ENCODE peak calls at places on chromosomes 13 and 19, in six cellular contexts. K is AG04449, M is H9, X is hepatocyte, V is HFF-Myc, R is heart right ventricle. A is an unnamed sample.

GRCh38 chr19:16371540-16371986 is 46.9 kb downstream of the KLF2 start:
- DNase-seq in M (no peak), X (no peak), K (no peak), R (peak), V (no peak), A (no peak)

GRCh38 chr19:7397687-7398086 is 49.0 kb downstream of the ARHGEF18 start:
- DNase-seq in V (peak), K (peak), X (no peak), M (no peak), R (no peak), A (no peak)

GRCh38 chr19:42313096-42313839 is at the start of gene TMEM145:
- DNase-seq in X (peak), K (no peak), V (no peak), M (peak), R (no peak), A (no peak)

GRCh38 chr13:32316476-32316875 is 1.2 kb downstream of the BRCA2 start:
- DNase-seq in R (no peak), V (no peak), K (no peak), X (no peak), M (no peak), A (no peak)

GRCh38 chr19:1082165-1082927 is 12.8 kb downstream of the POLR2E start:
- DNase-seq in X (peak), K (no peak), V (no peak), M (peak), R (no peak), A (no peak)

GRCh38 chr19:40588110-40588854 is 11.6 kb downstream of the SHKBP1 start:
- DNase-seq in V (no peak), M (peak), X (no peak), K (no peak), R (no peak), A (no peak)

GRCh38 chr19:30356951-30357579 is 15.1 kb upstream of the ZNF536 start:
- DNase-seq in K (no peak), V (no peak), M (no peak), X (no peak), R (no peak), A (no peak)

GRCh38 chr13:45918597-45918996 is 67.0 kb upstream of the SIAH3 start:
- DNase-seq in R (no peak), X (no peak), M (no peak), K (no peak), V (no peak), A (no peak)

GRCh38 chr19:42132851-42133528 is 744 bp upstream of the POU2F2 start:
- DNase-seq in M (peak), X (peak), R (peak), V (no peak), K (no peak), A (no peak)

GRCh38 chr13:85709072-85709471 is 90.1 kb downstream of the SLITRK6 start:
- DNase-seq in V (no peak), K (no peak), X (no peak), R (no peak), M (no peak), A (no peak)

GRCh38 chr13:108463365-108463764 is 166.0 kb upstream of the MYO16 start:
- DNase-seq in R (no peak), K (peak), X (peak), M (no peak), V (peak), A (peak)

GRCh38 chr13:95643814-95644598 is 500 bp downstream of the DZIP1 start:
- DNase-seq in R (no peak), M (peak), K (no peak), X (peak), V (no peak), A (no peak)

GRCh38 chr13:30846311-30846710 is 59.8 kb upstream of the MEDAG start:
- DNase-seq in R (no peak), X (no peak), V (no peak), M (no peak), K (no peak), A (no peak)

GRCh38 chr13:98787986-98788385 is 35.5 kb upstream of the SLC15A1 start:
- DNase-seq in R (no peak), X (no peak), V (no peak), M (no peak), K (no peak), A (no peak)

GRCh38 chr19:18848860-18849661 is 17.3 kb downstream of the UPF1 start:
- DNase-seq in V (no peak), X (no peak), K (no peak), R (peak), M (no peak), A (no peak)

GRCh38 chr13:48043789-48044503 is 6.4 kb downstream of the NUDT15 start:
- DNase-seq in V (no peak), K (peak), X (no peak), M (no peak), R (no peak), A (no peak)

GRCh38 chr19:43132696-43133095 is 50.2 kb upstream of the PSG2 start:
- DNase-seq in X (no peak), V (no peak), K (no peak), M (no peak), R (no peak), A (no peak)

GRCh38 chr13:73335226-73335625 is 276.4 kb downstream of the KLF5 start:
- DNase-seq in X (no peak), K (peak), R (no peak), V (peak), M (no peak), A (peak)

GRCh38 chr13:77741587-77741972 is 44.1 kb downstream of the SLAIN1 start:
- DNase-seq in M (no peak), K (no peak), V (no peak), X (no peak), R (no peak), A (no peak)

GRCh38 chr13:85709721-85710120 is 89.5 kb downstream of the SLITRK6 start:
- DNase-seq in M (no peak), R (no peak), X (no peak), V (no peak), K (no peak), A (no peak)

GRCh38 chr13:77034883-77035282 is 7.9 kb upstream of the FBXL3 start:
- DNase-seq in K (no peak), X (no peak), R (no peak), M (no peak), V (no peak), A (no peak)

GRCh38 chr19:1746401-1747284 is 6.7 kb upstream of the ONECUT3 start:
- DNase-seq in R (no peak), X (no peak), M (no peak), V (no peak), K (no peak), A (no peak)

GRCh38 chr13:24723206-24723605 is 40.8 kb upstream of the RNF17 start:
- DNase-seq in V (no peak), X (no peak), R (no peak), M (no peak), K (no peak), A (no peak)

GRCh38 chr13:44219808-44220544 is 153.6 kb upstream of the SERP2 start:
- DNase-seq in V (no peak), M (no peak), R (no peak), X (no peak), K (no peak), A (no peak)

GRCh38 chr13:105773887-105774538 is 761.4 kb downstream of the EFNB2 start:
- DNase-seq in V (no peak), R (no peak), K (peak), X (peak), M (no peak), A (no peak)

GRCh38 chr13:100440756-100441421 is 147.7 kb downstream of the GGACT start:
- DNase-seq in V (no peak), K (peak), X (no peak), M (no peak), R (no peak), A (no peak)

GRCh38 chr13:106967391-106967790 is 399.5 kb upstream of the ARGLU1 start:
- DNase-seq in V (no peak), X (no peak), M (no peak), K (no peak), R (no peak), A (no peak)

GRCh38 chr13:106961219-106961618 is 393.3 kb upstream of the ARGLU1 start:
- DNase-seq in X (no peak), M (no peak), K (no peak), V (no peak), R (no peak), A (no peak)

GRCh38 chr13:106958690-106959089 is 390.8 kb upstream of the ARGLU1 start:
- DNase-seq in R (no peak), V (no peak), X (peak), K (no peak), M (no peak), A (no peak)

DNA sequence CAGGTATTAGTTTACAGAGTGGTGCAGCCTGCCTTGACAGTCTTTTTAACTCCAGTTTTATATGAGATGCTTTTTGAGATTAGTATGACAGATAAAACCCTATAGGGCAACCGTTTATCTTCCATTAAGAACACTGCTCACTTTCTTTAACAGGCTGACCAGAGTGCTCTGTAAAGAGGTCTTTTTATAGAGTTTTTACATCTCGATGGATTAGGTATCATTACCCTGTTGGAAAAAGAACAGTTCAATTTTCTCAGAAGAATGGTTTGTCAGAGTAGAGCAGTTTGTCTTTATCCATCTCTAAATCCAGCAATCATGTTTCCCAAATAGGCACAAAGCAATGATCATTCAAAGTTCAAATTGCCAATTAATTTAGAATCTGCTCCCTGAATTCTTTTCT is 395.2 kb upstream of the ARGLU1 start:
- DNase-seq in V (no peak), X (no peak), M (no peak), K (no peak), R (no peak), A (no peak)
- TF ChIP-seq CTCF in V (no peak), X (no peak), M (no peak), K (no peak), R (no peak), A (no peak)

DNA sequence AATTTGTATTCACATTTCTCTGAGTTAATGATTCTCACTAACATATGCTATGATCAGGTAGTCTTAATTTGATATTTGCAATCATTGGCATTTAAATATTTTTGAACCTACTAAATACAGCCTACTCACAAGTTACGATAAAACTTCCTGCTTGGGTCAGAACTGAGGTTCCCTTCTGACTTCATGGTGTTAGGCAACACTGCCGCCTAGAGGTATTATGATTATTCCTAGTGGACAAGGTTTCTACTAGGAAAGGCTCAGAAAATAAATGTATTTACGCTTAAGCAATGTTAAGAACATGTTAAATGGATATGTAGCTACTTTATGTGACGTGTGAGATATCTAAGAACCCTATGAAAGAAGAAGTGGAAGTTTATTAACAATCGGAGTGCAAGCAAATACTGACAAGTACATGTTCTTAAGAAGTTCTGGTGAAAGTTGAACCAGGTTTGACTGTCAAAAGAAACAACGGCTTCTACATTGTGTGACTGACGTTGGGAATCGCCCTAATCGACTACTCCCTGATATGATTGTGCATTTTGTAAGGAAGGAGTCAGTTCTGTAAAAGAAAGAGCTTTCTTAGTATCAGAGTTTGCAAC is 1395.8 kb downstream of the SLITRK5 start:
- DNase-seq in M (peak), V (no peak), X (peak), K (no peak), R (no peak), A (no peak)
- TF ChIP-seq CTCF in M (peak), V (no peak), X (peak), K (no peak), R (peak), A (peak)

GRCh38 chr19:50264483-50265186 is 61.2 kb downstream of the MYH14 start:
- DNase-seq in R (no peak), M (peak), K (no peak), V (no peak), X (no peak), A (no peak)
- TF ChIP-seq CTCF in R (no peak), M (peak), K (no peak), V (no peak), X (no peak), A (no peak)

GRCh38 chr19:10603873-10604459 is 16.9 kb upstream of the AP1M2 start:
- DNase-seq in V (no peak), M (no peak), R (no peak), K (no peak), X (no peak), A (no peak)
- TF ChIP-seq CTCF in V (no peak), M (no peak), R (no peak), K (no peak), X (no peak), A (no peak)

GRCh38 chr19:4057913-4058695 is 8.6 kb downstream of the ZBTB7A start:
- DNase-seq in M (peak), R (peak), V (peak), X (peak), K (no peak), A (peak)
- TF ChIP-seq CTCF in M (no peak), R (no peak), V (peak), X (peak), K (peak), A (peak)

DNA sequence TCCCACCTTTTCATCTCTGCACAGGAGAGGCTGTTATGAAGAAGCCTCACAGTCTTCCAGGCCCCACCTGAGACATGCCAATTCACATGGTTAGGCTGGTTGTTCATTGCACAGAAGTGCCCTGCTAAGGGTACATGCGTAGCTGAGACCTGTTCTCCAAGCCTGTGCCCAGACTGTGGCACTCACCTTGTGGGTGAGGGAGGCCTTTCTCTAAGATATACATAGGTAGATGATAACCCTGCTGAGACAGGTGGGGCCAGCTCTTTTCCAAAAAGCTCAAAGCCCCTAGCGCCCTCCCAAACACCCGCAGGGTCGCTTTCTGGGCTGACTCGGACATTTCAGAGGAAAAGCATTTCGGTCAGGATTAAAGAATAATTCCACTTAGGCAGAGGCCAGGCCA is 53.5 kb upstream of the ZNF507 start:
- DNase-seq in M (no peak), R (no peak), X (no peak), K (no peak), V (no peak), A (no peak)
- TF ChIP-seq CTCF in M (no peak), R (no peak), X (no peak), K (no peak), V (no peak), A (no peak)